ENCODE peak calls at places on chromosomes 1 and 21, in five cellular contexts. One of them, this sample, is unnamed.

GRCh38 chr1:78408830-78409229 is 81.9 kb upstream of the PTGFR start:
- DNase-seq in K562: no peak
- DNase-seq in transverse colon: no peak
- DNase-seq in stomach: no peak
- DNase-seq in SK-N-SH: no peak
- DNase-seq in this sample: peak; percentile 19

GRCh38 chr1:234619794-234620247 is 9.8 kb upstream of the IRF2BP2 start:
- DNase-seq in K562: no peak
- DNase-seq in transverse colon: no peak
- DNase-seq in stomach: no peak
- DNase-seq in SK-N-SH: no peak
- DNase-seq in this sample: no peak

GRCh38 chr1:238186887-238187574 is 296.3 kb upstream of the ZP4 start:
- DNase-seq in K562: no peak
- DNase-seq in transverse colon: no peak
- DNase-seq in stomach: no peak
- DNase-seq in SK-N-SH: no peak
- DNase-seq in this sample: no peak

GRCh38 chr1:210214573-210215409 is 17.8 kb upstream of the SERTAD4 start:
- DNase-seq in K562: no peak
- DNase-seq in transverse colon: peak; percentile 15
- DNase-seq in stomach: no peak
- DNase-seq in SK-N-SH: no peak
- DNase-seq in this sample: no peak

GRCh38 chr1:10889628-10890353 is 93.3 kb upstream of the CASZ1 start:
- DNase-seq in K562: no peak
- DNase-seq in transverse colon: no peak
- DNase-seq in stomach: no peak
- DNase-seq in SK-N-SH: peak; percentile 57
- DNase-seq in this sample: no peak

GRCh38 chr1:41616563-41616962 is 132.1 kb upstream of the EDN2 start:
- DNase-seq in K562: no peak
- DNase-seq in transverse colon: no peak
- DNase-seq in stomach: no peak
- DNase-seq in SK-N-SH: no peak
- DNase-seq in this sample: no peak

GRCh38 chr1:95179205-95180001 is 54.6 kb upstream of the RWDD3 start:
- DNase-seq in K562: peak; percentile 83
- DNase-seq in transverse colon: no peak
- DNase-seq in stomach: no peak
- DNase-seq in SK-N-SH: peak; percentile 39
- DNase-seq in this sample: no peak

GRCh38 chr1:36520056-36520455 is 37.3 kb upstream of the CSF3R start:
- DNase-seq in K562: no peak
- DNase-seq in transverse colon: no peak
- DNase-seq in stomach: no peak
- DNase-seq in SK-N-SH: no peak
- DNase-seq in this sample: no peak

GRCh38 chr1:152018537-152018936 is 18.3 kb downstream of the S100A11 start:
- DNase-seq in K562: no peak
- DNase-seq in transverse colon: peak; percentile 19
- DNase-seq in stomach: no peak
- DNase-seq in SK-N-SH: no peak
- DNase-seq in this sample: no peak

GRCh38 chr1:26336477-26337205 is 17.3 kb downstream of the CRYBG2 start:
- DNase-seq in K562: peak; percentile 99
- DNase-seq in transverse colon: peak; percentile 96
- DNase-seq in stomach: peak; percentile 97
- DNase-seq in SK-N-SH: peak; percentile 91
- DNase-seq in this sample: no peak

GRCh38 chr1:39491146-39491921 is at the start of gene BMP8A:
- DNase-seq in K562: peak; percentile 100
- DNase-seq in transverse colon: peak; percentile 83
- DNase-seq in stomach: peak; percentile 80
- DNase-seq in SK-N-SH: peak; percentile 96
- DNase-seq in this sample: no peak

GRCh38 chr21:29343517-29343916 is 44.8 kb downstream of the BACH1 start:
- DNase-seq in K562: no peak
- DNase-seq in transverse colon: no peak
- DNase-seq in stomach: no peak
- DNase-seq in SK-N-SH: no peak
- DNase-seq in this sample: no peak

GRCh38 chr21:45013271-45013841 is 61.0 kb upstream of the ADARB1 start:
- DNase-seq in K562: no peak
- DNase-seq in transverse colon: no peak
- DNase-seq in stomach: no peak
- DNase-seq in SK-N-SH: no peak
- DNase-seq in this sample: no peak

GRCh38 chr1:152408664-152409063 is 5.4 kb downstream of the CRNN start:
- DNase-seq in K562: no peak
- DNase-seq in transverse colon: no peak
- DNase-seq in stomach: no peak
- DNase-seq in SK-N-SH: no peak
- DNase-seq in this sample: no peak

GRCh38 chr21:15065381-15066230 is 806 bp upstream of the NRIP1 start:
- DNase-seq in K562: peak; percentile 46
- DNase-seq in transverse colon: peak; percentile 80
- DNase-seq in stomach: peak; percentile 68
- DNase-seq in SK-N-SH: peak; percentile 30
- DNase-seq in this sample: peak; percentile 65

DNA sequence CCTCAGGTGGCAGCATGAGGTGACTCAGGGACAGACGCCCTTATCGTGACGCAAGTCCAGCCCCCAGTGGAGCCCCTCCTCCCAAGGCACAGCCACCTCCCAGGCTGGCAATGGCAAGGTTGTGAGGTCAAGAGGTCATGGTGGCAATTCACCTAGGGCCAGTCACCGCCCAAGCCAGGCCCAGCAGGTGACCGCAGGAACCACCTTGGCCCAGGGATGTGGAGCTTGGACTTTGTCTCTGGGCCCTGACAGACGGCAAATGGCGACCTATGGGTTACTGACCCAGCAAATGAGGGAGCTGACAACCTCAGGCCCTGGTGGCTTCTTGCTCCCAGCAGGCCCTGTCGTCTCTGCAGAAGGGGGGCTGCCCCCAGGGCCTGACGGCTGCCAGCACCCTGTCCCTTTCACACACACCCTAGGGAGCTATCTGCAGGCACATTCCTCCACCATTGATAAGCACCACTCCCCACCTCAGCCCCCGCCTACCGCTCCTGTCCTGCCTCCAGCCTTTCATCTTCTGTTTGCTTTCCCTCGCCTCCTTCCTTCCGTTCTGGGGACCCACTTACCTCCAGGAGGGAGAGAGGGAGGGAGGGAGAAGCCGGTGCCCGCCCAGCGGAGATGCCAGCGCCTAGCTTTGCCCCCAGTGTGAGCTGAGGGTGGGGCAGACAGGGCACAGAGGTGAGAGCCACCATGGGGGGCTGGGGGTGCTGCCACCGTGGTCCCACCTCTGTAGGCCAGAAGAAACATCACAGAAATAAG is 12.1 kb downstream of the EPHA2 start:
- DNase-seq in K562: peak; percentile 96
- DNase-seq in transverse colon: peak; percentile 80
- DNase-seq in stomach: peak; percentile 90
- DNase-seq in SK-N-SH: no peak
- DNase-seq in this sample: no peak
- TF ChIP-seq EP300 in K562: peak; percentile 86
- TF ChIP-seq EP300 in transverse colon: no peak
- TF ChIP-seq EP300 in stomach: no peak
- TF ChIP-seq EP300 in SK-N-SH: no peak
- TF ChIP-seq EP300 in this sample: no peak

GRCh38 chr1:1280782-1281481 is 696 bp downstream of the SCNN1D start:
- DNase-seq in K562: no peak
- DNase-seq in transverse colon: no peak
- DNase-seq in stomach: no peak
- DNase-seq in SK-N-SH: no peak
- DNase-seq in this sample: no peak

GRCh38 chr1:1282998-1283397 is 2.8 kb downstream of the SCNN1D start:
- DNase-seq in K562: no peak
- DNase-seq in transverse colon: no peak
- DNase-seq in stomach: no peak
- DNase-seq in SK-N-SH: no peak
- DNase-seq in this sample: no peak

GRCh38 chr1:1283821-1284220 is 3.6 kb downstream of the SCNN1D start:
- DNase-seq in K562: peak; percentile 68
- DNase-seq in transverse colon: peak; percentile 8
- DNase-seq in stomach: no peak
- DNase-seq in SK-N-SH: peak; percentile 87
- DNase-seq in this sample: no peak

GRCh38 chr1:1279028-1279427 is 1.2 kb upstream of the SCNN1D start:
- DNase-seq in K562: no peak
- DNase-seq in transverse colon: no peak
- DNase-seq in stomach: no peak
- DNase-seq in SK-N-SH: no peak
- DNase-seq in this sample: no peak

GRCh38 chr1:1281533-1282321 is 1.5 kb downstream of the SCNN1D start:
- DNase-seq in K562: no peak
- DNase-seq in transverse colon: peak; percentile 92
- DNase-seq in stomach: peak; percentile 98
- DNase-seq in SK-N-SH: peak; percentile 55
- DNase-seq in this sample: no peak
- TF ChIP-seq EP300 in K562: no peak
- TF ChIP-seq EP300 in transverse colon: no peak
- TF ChIP-seq EP300 in stomach: no peak
- TF ChIP-seq EP300 in SK-N-SH: no peak
- TF ChIP-seq EP300 in this sample: no peak

GRCh38 chr1:11944358-11944981 is 10.0 kb downstream of the PLOD1 start:
- DNase-seq in K562: no peak
- DNase-seq in transverse colon: no peak
- DNase-seq in stomach: no peak
- DNase-seq in SK-N-SH: peak; percentile 50
- DNase-seq in this sample: no peak
- TF ChIP-seq EP300 in K562: no peak
- TF ChIP-seq EP300 in transverse colon: no peak
- TF ChIP-seq EP300 in stomach: no peak
- TF ChIP-seq EP300 in SK-N-SH: no peak
- TF ChIP-seq EP300 in this sample: no peak

DNA sequence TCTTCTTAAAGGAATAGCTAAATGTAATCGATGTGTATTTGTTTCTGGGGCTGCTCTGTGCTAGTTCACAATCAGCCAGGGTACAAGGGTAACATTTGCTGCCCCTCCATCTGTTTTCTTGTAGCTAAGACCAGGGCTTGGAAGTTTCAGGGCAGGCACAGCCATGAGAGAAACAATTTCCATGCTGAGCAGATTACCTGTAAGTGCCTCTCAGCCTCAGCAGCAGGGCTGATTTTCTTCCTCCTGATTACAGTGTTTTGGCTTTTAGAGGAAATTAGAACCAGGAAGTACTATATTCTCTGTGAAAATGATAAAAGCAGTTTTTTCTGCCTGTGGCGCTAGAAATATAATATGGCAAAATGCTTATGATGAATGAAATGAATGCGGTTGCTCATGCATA is 86.4 kb upstream of the GNG12 start:
- DNase-seq in K562: no peak
- DNase-seq in transverse colon: no peak
- DNase-seq in stomach: no peak
- DNase-seq in SK-N-SH: no peak
- DNase-seq in this sample: no peak
- TF ChIP-seq EP300 in K562: no peak
- TF ChIP-seq EP300 in transverse colon: no peak
- TF ChIP-seq EP300 in stomach: no peak
- TF ChIP-seq EP300 in SK-N-SH: no peak
- TF ChIP-seq EP300 in this sample: no peak

GRCh38 chr1:67262735-67263134 is 44.9 kb upstream of the IL12RB2 start:
- DNase-seq in K562: no peak
- DNase-seq in transverse colon: no peak
- DNase-seq in stomach: no peak
- DNase-seq in SK-N-SH: no peak
- DNase-seq in this sample: no peak
- TF ChIP-seq EP300 in K562: no peak
- TF ChIP-seq EP300 in transverse colon: no peak
- TF ChIP-seq EP300 in stomach: no peak
- TF ChIP-seq EP300 in SK-N-SH: no peak
- TF ChIP-seq EP300 in this sample: no peak

DNA sequence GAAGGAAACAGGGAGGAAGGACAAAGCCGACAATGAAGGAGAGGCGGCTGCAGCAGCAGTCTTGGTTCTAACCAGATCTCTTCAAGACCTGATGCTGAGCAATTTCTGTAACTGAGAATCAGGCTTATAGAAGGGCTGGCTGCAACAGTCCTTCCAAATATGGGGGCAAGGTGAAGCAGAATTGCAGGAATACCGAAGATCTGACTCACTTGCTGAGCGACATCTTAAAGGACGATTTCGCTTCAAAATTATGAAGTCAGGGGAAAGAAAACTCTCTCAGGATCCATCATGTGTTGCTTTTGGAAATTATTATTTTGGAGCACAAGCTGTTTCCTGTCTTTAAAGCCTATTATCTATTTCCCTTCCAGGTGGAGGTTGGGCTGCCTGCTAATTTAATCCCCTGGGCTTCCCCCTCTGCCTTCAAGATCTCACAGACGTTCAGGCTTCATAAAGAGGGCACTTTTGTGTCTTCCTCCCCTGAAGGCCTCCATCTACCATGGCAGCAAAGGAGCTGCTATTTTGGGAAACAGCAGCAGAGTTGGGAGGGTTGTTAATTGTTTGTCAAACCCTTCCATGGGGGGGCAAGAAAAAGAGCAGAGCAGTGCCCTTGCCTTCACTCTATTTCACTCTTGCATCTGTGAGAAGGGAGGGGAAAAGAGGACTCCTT is 10.8 kb upstream of the IER5 start:
- DNase-seq in K562: no peak
- DNase-seq in transverse colon: no peak
- DNase-seq in stomach: no peak
- DNase-seq in SK-N-SH: no peak
- DNase-seq in this sample: no peak
- TF ChIP-seq EP300 in K562: no peak
- TF ChIP-seq EP300 in transverse colon: no peak
- TF ChIP-seq EP300 in stomach: no peak
- TF ChIP-seq EP300 in SK-N-SH: no peak
- TF ChIP-seq EP300 in this sample: no peak

DNA sequence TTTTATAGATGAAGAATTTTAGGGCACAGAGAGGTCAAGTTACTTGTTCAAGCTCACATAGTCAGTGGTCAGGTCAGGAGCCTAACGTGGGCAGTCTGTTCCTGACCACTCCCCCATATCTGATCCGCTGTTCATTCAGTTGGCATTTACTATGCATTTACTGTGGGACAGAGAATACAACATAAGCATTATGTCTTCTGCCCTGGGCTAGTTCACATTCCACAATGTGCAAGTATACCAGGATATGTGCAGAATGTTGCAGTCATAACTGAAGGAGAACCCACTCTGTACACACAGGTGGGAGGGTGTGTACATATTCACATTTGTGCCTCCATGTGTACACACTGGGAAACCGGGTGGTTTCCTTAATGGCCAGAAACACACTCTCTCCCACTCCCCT is 309.6 kb downstream of the PRDM2 start:
- DNase-seq in K562: no peak
- DNase-seq in transverse colon: no peak
- DNase-seq in stomach: no peak
- DNase-seq in SK-N-SH: no peak
- DNase-seq in this sample: no peak
- TF ChIP-seq EP300 in K562: no peak
- TF ChIP-seq EP300 in transverse colon: no peak
- TF ChIP-seq EP300 in stomach: no peak
- TF ChIP-seq EP300 in SK-N-SH: no peak
- TF ChIP-seq EP300 in this sample: no peak

This sample was measured in tibial nerve.